ENCODE peak calls at places on chromosome 1, in ten cellular contexts. One of them, this sample, is unnamed. For H3K4me1, the result is how much of the 10 kb centered on the place peaks cover.

GRCh38 chr1:10459185-10459584 is 9.4 kb downstream of the CORT start:
- DNase-seq in GM23338: no peak
- DNase-seq in IMR-90: peak
- DNase-seq in right lobe of liver: no peak
- DNase-seq in keratinocyte: peak
- DNase-seq in left lung: no peak
- DNase-seq in colonic mucosa: no peak
- DNase-seq in neural progenitor cell: no peak
- DNase-seq in GM12878: no peak
- DNase-seq in mesendoderm: peak
- DNase-seq in this sample: no peak

GRCh38 chr1:197151185-197151584 is 4.7 kb upstream of the ASPM start:
- DNase-seq in GM23338: no peak
- DNase-seq in IMR-90: no peak
- DNase-seq in right lobe of liver: no peak
- DNase-seq in keratinocyte: no peak
- DNase-seq in left lung: no peak
- DNase-seq in colonic mucosa: no peak
- DNase-seq in neural progenitor cell: no peak
- DNase-seq in GM12878: no peak
- DNase-seq in mesendoderm: no peak
- DNase-seq in this sample: no peak

GRCh38 chr1:227395391-227396028 is 77.2 kb upstream of the CDC42BPA start:
- DNase-seq in GM23338: no peak
- DNase-seq in IMR-90: no peak
- DNase-seq in right lobe of liver: no peak
- DNase-seq in keratinocyte: no peak
- DNase-seq in left lung: no peak
- DNase-seq in colonic mucosa: no peak
- DNase-seq in neural progenitor cell: no peak
- DNase-seq in GM12878: no peak
- DNase-seq in mesendoderm: no peak
- DNase-seq in this sample: no peak

GRCh38 chr1:37868466-37868865 is 9.1 kb upstream of the MTF1 start:
- DNase-seq in GM23338: no peak
- DNase-seq in IMR-90: no peak
- DNase-seq in right lobe of liver: no peak
- DNase-seq in keratinocyte: no peak
- DNase-seq in left lung: no peak
- DNase-seq in colonic mucosa: no peak
- DNase-seq in neural progenitor cell: no peak
- DNase-seq in GM12878: no peak
- DNase-seq in mesendoderm: no peak
- DNase-seq in this sample: no peak

GRCh38 chr1:32250893-32251716 is at the start of gene LCK:
- DNase-seq in GM23338: peak
- DNase-seq in IMR-90: no peak
- DNase-seq in right lobe of liver: peak
- DNase-seq in keratinocyte: no peak
- DNase-seq in left lung: no peak
- DNase-seq in colonic mucosa: no peak
- DNase-seq in neural progenitor cell: no peak
- DNase-seq in GM12878: no peak
- DNase-seq in mesendoderm: no peak
- DNase-seq in this sample: peak

GRCh38 chr1:209650454-209650853 is 1.8 kb downstream of the LAMB3 start:
- DNase-seq in GM23338: no peak
- DNase-seq in IMR-90: no peak
- DNase-seq in right lobe of liver: no peak
- DNase-seq in keratinocyte: no peak
- DNase-seq in left lung: no peak
- DNase-seq in colonic mucosa: no peak
- DNase-seq in neural progenitor cell: no peak
- DNase-seq in GM12878: no peak
- DNase-seq in mesendoderm: no peak
- DNase-seq in this sample: peak

GRCh38 chr1:169105434-169106094 is 926 bp upstream of the ATP1B1 start:
- DNase-seq in GM23338: peak
- DNase-seq in IMR-90: no peak
- DNase-seq in right lobe of liver: peak
- DNase-seq in keratinocyte: no peak
- DNase-seq in left lung: peak
- DNase-seq in colonic mucosa: peak
- DNase-seq in neural progenitor cell: peak
- DNase-seq in GM12878: no peak
- DNase-seq in mesendoderm: peak
- DNase-seq in this sample: peak

GRCh38 chr1:231176421-231176820 is 14.6 kb downstream of the TRIM67 start:
- DNase-seq in GM23338: no peak
- DNase-seq in IMR-90: no peak
- DNase-seq in right lobe of liver: no peak
- DNase-seq in keratinocyte: no peak
- DNase-seq in left lung: no peak
- DNase-seq in colonic mucosa: no peak
- DNase-seq in neural progenitor cell: no peak
- DNase-seq in GM12878: no peak
- DNase-seq in mesendoderm: no peak
- DNase-seq in this sample: no peak

GRCh38 chr1:161763522-161764098 is 2.5 kb upstream of the ATF6 start:
- DNase-seq in GM23338: peak
- DNase-seq in IMR-90: no peak
- DNase-seq in right lobe of liver: no peak
- DNase-seq in keratinocyte: no peak
- DNase-seq in left lung: no peak
- DNase-seq in colonic mucosa: peak
- DNase-seq in neural progenitor cell: peak
- DNase-seq in GM12878: no peak
- DNase-seq in mesendoderm: peak
- DNase-seq in this sample: peak

GRCh38 chr1:61361971-61362370 is 279.6 kb downstream of the NFIA start:
- DNase-seq in GM23338: no peak
- DNase-seq in IMR-90: no peak
- DNase-seq in right lobe of liver: no peak
- DNase-seq in keratinocyte: no peak
- DNase-seq in left lung: no peak
- DNase-seq in colonic mucosa: no peak
- DNase-seq in neural progenitor cell: no peak
- DNase-seq in GM12878: no peak
- DNase-seq in mesendoderm: no peak
- DNase-seq in this sample: no peak

GRCh38 chr1:119816407-119816806 is 5.1 kb upstream of the REG4 start:
- DNase-seq in GM23338: no peak
- DNase-seq in IMR-90: peak
- DNase-seq in right lobe of liver: no peak
- DNase-seq in keratinocyte: no peak
- DNase-seq in left lung: no peak
- DNase-seq in colonic mucosa: peak
- DNase-seq in neural progenitor cell: no peak
- DNase-seq in GM12878: no peak
- DNase-seq in mesendoderm: no peak
- DNase-seq in this sample: no peak

DNA sequence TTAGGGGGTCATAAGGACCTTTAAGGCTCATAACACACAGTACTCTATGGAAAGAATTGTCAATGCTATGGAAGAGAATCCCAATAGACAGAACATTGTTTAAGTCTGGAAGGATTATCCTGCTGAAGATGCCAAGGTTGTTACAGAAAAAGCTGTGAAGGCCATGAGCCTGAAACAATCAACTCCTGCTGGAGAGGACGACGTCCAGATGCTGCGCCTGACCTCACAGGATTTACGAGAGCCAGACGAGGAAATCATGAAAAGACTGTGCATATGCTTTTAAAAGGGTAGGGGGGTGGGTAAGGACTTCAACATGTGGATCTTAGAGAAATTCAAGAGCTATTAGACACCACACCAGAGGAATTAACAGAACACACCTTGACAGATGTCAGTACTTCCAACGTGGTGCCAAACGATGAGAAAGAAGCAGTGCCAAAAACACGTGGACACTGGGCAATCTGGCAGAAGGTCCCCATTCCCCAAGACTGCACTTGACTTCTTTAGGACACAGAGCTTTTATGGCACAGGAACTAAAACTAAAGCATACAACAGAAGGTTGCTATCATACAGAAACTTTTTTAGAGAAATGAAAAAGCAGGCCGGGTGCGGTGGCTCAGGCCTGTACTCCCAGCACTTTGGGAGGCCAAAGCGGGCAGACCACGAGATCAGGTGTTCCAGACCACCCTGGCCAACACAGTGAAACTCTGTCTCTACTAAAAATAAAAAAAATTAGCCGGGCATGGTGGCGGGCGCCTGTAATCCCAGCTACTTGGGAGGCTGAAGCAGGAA is 43.2 kb downstream of the GNB1 start:
- DNase-seq in GM23338: no peak
- DNase-seq in IMR-90: no peak
- DNase-seq in right lobe of liver: no peak
- DNase-seq in keratinocyte: no peak
- DNase-seq in left lung: no peak
- DNase-seq in colonic mucosa: no peak
- DNase-seq in neural progenitor cell: no peak
- DNase-seq in GM12878: no peak
- DNase-seq in mesendoderm: no peak
- DNase-seq in this sample: no peak
- H3K4me1 ChIP-seq in GM23338: under half
- H3K4me1 ChIP-seq in IMR-90: under half
- H3K4me1 ChIP-seq in right lobe of liver: under half
- H3K4me1 ChIP-seq in keratinocyte: under half
- H3K4me1 ChIP-seq in left lung: under half
- H3K4me1 ChIP-seq in colonic mucosa: under half
- H3K4me1 ChIP-seq in neural progenitor cell: under half
- H3K4me1 ChIP-seq in GM12878: under half
- H3K4me1 ChIP-seq in mesendoderm: under half
- H3K4me1 ChIP-seq in this sample: under half

DNA sequence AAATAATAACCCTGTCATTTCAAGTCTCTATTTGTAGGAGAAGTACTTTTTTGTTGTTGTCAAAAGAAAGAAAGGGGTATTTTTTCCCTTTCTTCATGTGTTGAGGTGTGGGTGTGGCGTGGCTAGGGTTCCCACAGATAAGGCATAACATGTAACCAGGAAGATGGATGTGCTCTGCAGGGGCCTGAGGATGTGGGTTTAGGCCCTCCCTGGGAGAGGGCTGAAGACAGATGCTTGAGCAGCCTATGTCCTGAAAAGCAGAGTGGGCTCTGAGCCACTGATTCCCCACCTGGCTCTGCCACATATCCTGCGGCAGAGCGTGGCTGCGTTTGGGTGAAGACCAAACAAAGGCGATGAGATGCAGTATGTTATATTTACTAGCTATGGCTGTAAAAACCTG is 13.9 kb upstream of the ADAR start:
- DNase-seq in GM23338: no peak
- DNase-seq in IMR-90: no peak
- DNase-seq in right lobe of liver: no peak
- DNase-seq in keratinocyte: no peak
- DNase-seq in left lung: no peak
- DNase-seq in colonic mucosa: no peak
- DNase-seq in neural progenitor cell: no peak
- DNase-seq in GM12878: no peak
- DNase-seq in mesendoderm: no peak
- DNase-seq in this sample: no peak
- H3K4me1 ChIP-seq in GM23338: under half
- H3K4me1 ChIP-seq in IMR-90: under half
- H3K4me1 ChIP-seq in right lobe of liver: under half
- H3K4me1 ChIP-seq in keratinocyte: under half
- H3K4me1 ChIP-seq in left lung: under half
- H3K4me1 ChIP-seq in colonic mucosa: under half
- H3K4me1 ChIP-seq in neural progenitor cell: under half
- H3K4me1 ChIP-seq in GM12878: under half
- H3K4me1 ChIP-seq in mesendoderm: under half
- H3K4me1 ChIP-seq in this sample: under half

GRCh38 chr1:183070234-183070922 is 47.2 kb downstream of the LAMC1 start:
- DNase-seq in GM23338: no peak
- DNase-seq in IMR-90: no peak
- DNase-seq in right lobe of liver: no peak
- DNase-seq in keratinocyte: no peak
- DNase-seq in left lung: no peak
- DNase-seq in colonic mucosa: no peak
- DNase-seq in neural progenitor cell: no peak
- DNase-seq in GM12878: no peak
- DNase-seq in mesendoderm: no peak
- DNase-seq in this sample: no peak
- H3K4me1 ChIP-seq in GM23338: under half
- H3K4me1 ChIP-seq in IMR-90: under half
- H3K4me1 ChIP-seq in right lobe of liver: under half
- H3K4me1 ChIP-seq in keratinocyte: under half
- H3K4me1 ChIP-seq in left lung: under half
- H3K4me1 ChIP-seq in colonic mucosa: under half
- H3K4me1 ChIP-seq in neural progenitor cell: under half
- H3K4me1 ChIP-seq in GM12878: under half
- H3K4me1 ChIP-seq in mesendoderm: under half
- H3K4me1 ChIP-seq in this sample: under half

GRCh38 chr1:204041803-204042505 is 31.0 kb upstream of the SOX13 start:
- DNase-seq in GM23338: no peak
- DNase-seq in IMR-90: peak
- DNase-seq in right lobe of liver: no peak
- DNase-seq in keratinocyte: no peak
- DNase-seq in left lung: no peak
- DNase-seq in colonic mucosa: no peak
- DNase-seq in neural progenitor cell: no peak
- DNase-seq in GM12878: no peak
- DNase-seq in mesendoderm: no peak
- DNase-seq in this sample: peak
- H3K4me1 ChIP-seq in GM23338: under half
- H3K4me1 ChIP-seq in IMR-90: under half
- H3K4me1 ChIP-seq in right lobe of liver: under half
- H3K4me1 ChIP-seq in keratinocyte: under half
- H3K4me1 ChIP-seq in left lung: under half
- H3K4me1 ChIP-seq in colonic mucosa: under half
- H3K4me1 ChIP-seq in neural progenitor cell: under half
- H3K4me1 ChIP-seq in GM12878: under half
- H3K4me1 ChIP-seq in mesendoderm: under half
- H3K4me1 ChIP-seq in this sample: under half